ENCODE peak calls at places on chromosome 6, in four cellular contexts. W is HepG2, H is K562, C is GM12878. E is an unnamed sample.
A peak's percentile ranks its signal among the peaks of the same experiment; 100 is the strongest.

GRCh38 chr6:89321571-89321970 is 6.5 kb upstream of the GABRR2 start:
- DNase-seq in W (peak; percentile 12), H (peak; percentile 44), C (peak; percentile 28), E (no peak)

GRCh38 chr6:130724089-130724488 is 103.1 kb upstream of the SMLR1 start:
- DNase-seq in W (no peak), H (no peak), C (no peak), E (no peak)

GRCh38 chr6:159042003-159042823 is 2.6 kb downstream of the TAGAP start:
- DNase-seq in W (peak; percentile 70), H (peak; percentile 86), C (peak; percentile 69), E (peak; percentile 83)

GRCh38 chr6:167643223-167643622 is 183.5 kb upstream of the AFDN start:
- DNase-seq in W (no peak), H (no peak), C (no peak), E (no peak)

GRCh38 chr6:112357801-112358200 is 10.7 kb downstream of the RFPL4B start:
- DNase-seq in W (no peak), H (no peak), C (no peak), E (no peak)

GRCh38 chr6:2030682-2031244 is 214.6 kb downstream of the GMDS start:
- DNase-seq in W (no peak), H (no peak), C (no peak), E (no peak)

GRCh38 chr6:124812067-124812466 is 150.2 kb upstream of the RNF217 start:
- DNase-seq in W (no peak), H (no peak), C (no peak), E (no peak)

GRCh38 chr6:1952726-1953360 is 292.6 kb downstream of the GMDS start:
- DNase-seq in W (no peak), H (no peak), C (no peak), E (no peak)

GRCh38 chr6:159806021-159806458 is 6.0 kb downstream of the PNLDC1 start:
- DNase-seq in W (peak; percentile 75), H (no peak), C (no peak), E (no peak)

GRCh38 chr6:55069132-55069781 is 105.1 kb upstream of the HCRTR2 start:
- DNase-seq in W (peak; percentile 49), H (no peak), C (no peak), E (peak; percentile 22)

GRCh38 chr6:166274739-166275370 is 33.3 kb downstream of the PRR18 start:
- DNase-seq in W (no peak), H (no peak), C (no peak), E (no peak)

GRCh38 chr6:166278579-166279392 is 29.4 kb downstream of the PRR18 start:
- DNase-seq in W (no peak), H (no peak), C (no peak), E (no peak)

GRCh38 chr6:166275714-166276166 is 32.5 kb downstream of the PRR18 start:
- DNase-seq in W (peak; percentile 30), H (peak; percentile 87), C (no peak), E (peak; percentile 87)

GRCh38 chr6:166277892-166278578 is 30.2 kb downstream of the PRR18 start:
- DNase-seq in W (no peak), H (no peak), C (peak; percentile 59), E (no peak)

GRCh38 chr6:166277021-166277420 is 31.2 kb downstream of the PRR18 start:
- DNase-seq in W (no peak), H (no peak), C (no peak), E (no peak)
- TF ChIP-seq BHLHE40 in W (no peak), H (no peak), C (no peak), E (no peak)

DNA sequence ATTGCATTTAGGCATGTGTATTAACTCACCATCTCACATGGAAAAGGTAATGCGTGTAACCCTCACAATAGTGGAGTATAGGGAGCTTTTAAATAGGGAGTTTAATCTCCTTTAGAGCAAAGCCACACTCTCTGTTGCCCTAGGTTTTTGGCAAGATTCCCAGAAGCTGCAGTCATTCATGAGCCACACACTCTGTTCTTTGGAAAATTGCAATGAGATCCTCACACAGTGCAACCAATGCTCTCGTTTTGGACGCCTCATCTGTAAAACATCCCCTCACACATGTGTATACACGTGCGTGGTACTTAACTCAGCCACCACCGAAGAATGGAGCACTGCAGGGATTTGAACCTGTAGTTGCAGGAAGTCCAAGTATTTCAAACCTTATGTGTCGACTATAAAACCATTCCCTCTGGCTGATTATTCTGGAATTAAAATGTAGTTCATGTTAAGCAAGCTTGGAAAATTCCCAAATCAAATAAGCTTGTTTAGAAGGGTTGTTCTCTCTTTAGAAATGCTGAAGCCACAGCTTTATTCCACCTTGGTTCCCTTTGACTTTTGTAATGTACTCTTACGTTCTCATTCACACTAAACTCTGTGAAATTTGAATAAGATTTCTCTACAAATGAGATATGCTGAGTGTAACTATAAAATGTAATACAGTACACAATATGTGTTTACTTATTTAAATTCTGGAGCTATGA is 489.8 kb upstream of the MANEA start:
- DNase-seq in W (peak; percentile 1), H (no peak), C (no peak), E (peak; percentile 14)
- TF ChIP-seq SP1 in W (no peak), H (no peak), C (no peak), E (no peak)

DNA sequence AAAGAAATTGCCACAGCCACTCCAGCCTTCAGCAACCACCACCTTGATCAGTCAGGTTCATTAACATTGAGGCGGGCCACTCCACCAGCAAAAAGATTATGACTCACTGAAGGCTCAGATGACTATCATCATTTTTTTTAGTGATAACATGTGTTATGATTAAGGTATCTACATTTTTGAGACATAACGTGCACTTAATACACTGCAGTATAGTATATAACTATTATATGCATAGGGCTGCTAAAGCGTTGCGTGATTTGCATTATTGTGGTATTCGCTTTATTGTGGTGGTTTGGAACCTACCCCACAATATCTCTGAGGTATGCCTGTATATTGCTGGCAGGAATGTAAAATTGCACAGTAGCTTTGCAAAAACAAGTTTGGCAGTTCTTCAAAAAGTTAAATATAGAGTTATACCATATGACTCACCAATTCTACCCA is 6.8 kb upstream of the RIPK1 start:
- DNase-seq in W (no peak), H (peak; percentile 18), C (no peak), E (no peak)
- TF ChIP-seq BHLHE40 in W (no peak), H (no peak), C (no peak), E (no peak)

GRCh38 chr6:40477246-40478126 is 109.7 kb downstream of the LRFN2 start:
- DNase-seq in W (no peak), H (no peak), C (no peak), E (peak; percentile 12)
- TF ChIP-seq SP1 in W (no peak), H (no peak), C (no peak), E (no peak)

DNA sequence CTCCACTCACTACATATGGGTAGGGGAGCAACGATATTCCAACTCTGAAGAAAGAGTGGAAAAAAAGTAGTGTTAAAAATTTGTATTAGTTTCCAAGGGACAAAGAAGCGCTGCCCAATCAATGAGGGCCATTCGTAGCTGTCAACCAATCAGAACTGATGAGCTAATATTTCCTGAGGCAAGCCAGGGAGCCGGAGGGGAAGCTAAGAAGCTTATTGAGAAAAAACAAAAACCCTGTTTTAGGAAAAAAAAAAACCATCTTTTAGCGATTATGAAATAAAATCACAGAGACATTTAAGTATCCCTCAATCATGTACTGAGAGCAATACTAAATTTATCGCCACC is 59.5 kb downstream of the TRIM38 start:
- DNase-seq in W (no peak), H (peak; percentile 71), C (peak; percentile 59), E (peak; percentile 47)
- TF ChIP-seq BHLHE40 in W (no peak), H (no peak), C (no peak), E (no peak)

E was measured in HEK293T.